ENCODE peak calls at places on chromosomes 7 and 10, in five cellular contexts. Y is tibial artery, Z is IMR-90, O is astrocyte, X is lung. B is an unnamed sample. For H3K27me3, the result is how much of the 10 kb centered on the place peaks cover.

GRCh38 chr10:19347592-19347991 is 299.0 kb downstream of the MALRD1 start:
- DNase-seq in Y (no peak), Z (no peak), O (no peak), X (no peak), B (no peak)

GRCh38 chr10:29081971-29082699 is 206.7 kb upstream of the LYZL1 start:
- DNase-seq in Y (no peak), Z (no peak), O (no peak), X (no peak), B (no peak)

GRCh38 chr10:24341897-24342296 is 133.0 kb downstream of the KIAA1217 start:
- DNase-seq in Y (no peak), Z (no peak), O (no peak), X (no peak), B (no peak)

GRCh38 chr10:16953270-16953669 is 136.0 kb upstream of the RSU1 start:
- DNase-seq in Y (no peak), Z (no peak), O (no peak), X (no peak), B (no peak)

GRCh38 chr7:158508802-158509385 is 78.7 kb downstream of the PTPRN2 start:
- DNase-seq in Y (no peak), Z (no peak), O (no peak), X (no peak), B (no peak)

GRCh38 chr7:151410405-151411390 is 860 bp upstream of the WDR86 start:
- DNase-seq in Y (no peak), Z (no peak), O (no peak), X (no peak), B (peak)

GRCh38 chr10:5611899-5612680 is 54.3 kb downstream of the ASB13 start:
- DNase-seq in Y (no peak), Z (no peak), O (no peak), X (no peak), B (no peak)

GRCh38 chr7:134324107-134324506 is 7.4 kb upstream of the SLC35B4 start:
- DNase-seq in Y (no peak), Z (no peak), O (no peak), X (no peak), B (no peak)

GRCh38 chr10:89079991-89080390 is 89.4 kb downstream of the FAS start:
- DNase-seq in Y (no peak), Z (no peak), O (no peak), X (no peak), B (no peak)

GRCh38 chr7:103962070-103962469 is 27.4 kb downstream of the RELN start:
- DNase-seq in Y (no peak), Z (no peak), O (no peak), X (no peak), B (no peak)

GRCh38 chr10:10755490-10755889 is 262.2 kb upstream of the CELF2 start:
- DNase-seq in Y (no peak), Z (no peak), O (no peak), X (no peak), B (no peak)

DNA sequence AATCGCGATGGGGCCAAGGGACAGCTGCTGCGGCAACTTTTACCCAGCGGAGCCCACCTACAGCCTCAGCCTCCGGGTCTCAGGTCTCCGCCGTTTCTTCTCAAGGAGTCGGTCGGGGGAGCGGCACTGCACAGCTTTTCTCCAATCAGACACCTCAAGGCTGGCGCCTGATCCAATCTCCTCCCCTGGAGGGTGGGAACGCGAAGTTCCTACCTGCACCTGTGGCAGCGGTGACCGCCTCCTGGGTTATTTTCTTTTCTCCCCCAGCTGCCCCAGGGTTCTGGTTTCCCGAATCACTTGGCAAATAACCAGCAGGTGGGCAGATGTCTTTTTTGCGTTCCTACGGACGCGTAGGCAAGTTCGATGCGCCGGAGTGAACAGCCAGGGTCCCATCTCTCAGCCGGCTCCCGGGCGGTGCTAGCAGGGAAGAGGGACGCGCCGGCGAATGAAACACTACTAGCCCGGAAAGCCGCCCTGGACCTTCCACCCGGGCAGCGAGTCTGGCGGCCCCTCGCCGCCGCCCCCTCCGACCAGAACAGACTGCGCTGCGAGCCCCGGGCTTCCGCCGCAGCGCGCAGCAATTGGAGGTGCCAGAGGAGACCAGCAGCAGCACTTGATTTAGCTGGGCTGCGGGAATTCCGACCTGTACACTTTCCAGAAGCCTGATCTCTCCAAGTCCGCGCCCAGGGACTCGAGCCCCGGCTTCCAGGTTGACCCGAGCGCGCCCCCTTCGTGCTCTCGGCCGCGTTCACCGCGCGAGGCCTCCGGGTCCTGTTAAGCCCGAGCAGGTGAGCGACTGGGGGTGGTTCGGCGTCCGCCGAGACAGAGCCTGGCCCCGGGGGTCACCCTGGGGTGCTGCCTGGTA is at the start of gene PRR15:
- DNase-seq in Y (peak), Z (no peak), O (peak), X (peak), B (peak)
- H3K27me3 ChIP-seq in Y (under half), Z (under half), O (under half), X (under half), B (under half)

GRCh38 chr7:20136647-20137046 is 80.5 kb downstream of the MACC1 start:
- DNase-seq in Y (no peak), Z (no peak), O (no peak), X (no peak), B (no peak)

GRCh38 chr7:20140278-20141058 is 76.7 kb downstream of the MACC1 start:
- DNase-seq in Y (no peak), Z (no peak), O (peak), X (no peak), B (no peak)

GRCh38 chr7:20144801-20145200 is 72.4 kb downstream of the MACC1 start:
- DNase-seq in Y (no peak), Z (no peak), O (no peak), X (no peak), B (no peak)

GRCh38 chr7:20146461-20146860 is 70.7 kb downstream of the MACC1 start:
- DNase-seq in Y (no peak), Z (peak), O (no peak), X (no peak), B (no peak)

DNA sequence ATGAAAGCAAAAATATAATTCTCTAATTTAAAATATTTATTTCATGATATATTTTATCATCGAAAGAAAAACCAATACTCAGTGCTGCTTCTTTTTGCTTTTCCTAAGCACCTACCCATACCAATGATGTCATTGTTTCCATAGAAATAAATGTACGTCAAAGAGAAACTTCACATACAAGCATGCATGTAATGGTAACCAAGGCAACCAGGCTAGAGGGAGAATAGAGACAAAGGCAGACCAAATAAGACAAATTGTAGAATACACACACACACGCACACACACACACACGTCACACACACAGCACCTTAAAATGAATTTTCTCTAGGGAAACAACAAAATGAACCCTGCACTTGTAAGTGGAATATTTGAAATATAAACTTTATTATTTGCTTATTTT is 75.5 kb downstream of the MACC1 start:
- DNase-seq in Y (no peak), Z (peak), O (peak), X (no peak), B (no peak)
- H3K4me3 ChIP-seq in Y (no peak), Z (no peak), O (no peak), X (no peak), B (no peak)

GRCh38 chr7:80661729-80662128 is 23.3 kb downstream of the CD36 start:
- DNase-seq in Y (no peak), Z (no peak), O (no peak), X (no peak), B (no peak)
- TF ChIP-seq CTCF in Y (no peak), Z (no peak), O (no peak), X (no peak), B (no peak)

DNA sequence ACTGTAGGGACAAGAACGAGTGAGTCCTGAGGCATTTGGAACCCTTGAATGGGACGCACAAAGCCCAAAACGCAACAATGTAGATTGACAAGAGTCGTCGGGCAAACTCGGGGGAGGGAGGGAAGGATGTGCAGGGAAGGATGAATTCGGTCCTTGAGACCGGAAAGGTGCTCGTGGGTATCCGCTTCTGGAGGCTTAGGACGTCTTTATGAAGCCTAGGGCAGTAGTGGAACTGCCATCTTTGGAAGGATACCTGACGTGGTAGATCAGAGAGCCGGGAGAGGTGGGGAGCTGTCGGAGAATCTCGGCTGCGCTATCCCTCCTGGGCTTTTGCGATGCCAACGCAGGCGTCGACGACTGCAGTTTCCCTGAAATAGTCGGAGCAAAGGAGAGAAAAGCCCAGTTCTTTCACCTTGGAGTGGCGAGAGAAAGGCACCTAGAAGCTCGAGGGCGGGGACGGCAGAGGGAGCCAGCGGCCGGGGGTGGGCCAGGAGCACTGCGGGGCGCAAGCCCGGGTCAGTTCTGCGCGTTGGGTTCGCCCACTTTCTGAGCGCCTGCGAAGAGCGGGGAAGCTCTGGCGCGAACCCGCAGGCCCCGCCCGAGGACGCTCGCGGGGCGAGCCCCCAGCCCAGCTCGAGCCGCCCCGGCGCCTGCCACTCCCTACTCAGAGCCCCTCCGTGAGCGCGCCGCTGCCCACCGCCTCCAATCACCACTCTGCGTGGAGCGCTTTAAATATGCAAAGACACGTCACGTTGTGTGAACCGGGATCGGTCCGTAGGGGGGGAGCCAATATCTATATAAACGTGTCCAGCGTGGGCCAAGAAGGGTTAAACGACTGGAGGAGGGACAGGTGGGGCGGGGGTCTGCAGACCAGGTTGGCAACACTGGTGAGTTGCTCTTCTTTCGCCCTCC is at the start of gene CYP26C1:
- DNase-seq in Y (no peak), Z (no peak), O (no peak), X (no peak), B (no peak)
- H3K27me3 ChIP-seq in Y (under half), Z (half or more), O (half or more), X (under half), B (under half)

GRCh38 chr7:27640914-27641570 is 21.6 kb downstream of the HIBADH start:
- DNase-seq in Y (no peak), Z (peak), O (peak), X (no peak), B (peak)

GRCh38 chr7:27647052-27647451 is 15.6 kb downstream of the HIBADH start:
- DNase-seq in Y (no peak), Z (peak), O (peak), X (no peak), B (no peak)

GRCh38 chr7:27636326-27637006 is 26.2 kb downstream of the HIBADH start:
- DNase-seq in Y (no peak), Z (no peak), O (no peak), X (no peak), B (no peak)

GRCh38 chr7:27642271-27642670 is 20.4 kb downstream of the HIBADH start:
- DNase-seq in Y (no peak), Z (no peak), O (no peak), X (no peak), B (no peak)

DNA sequence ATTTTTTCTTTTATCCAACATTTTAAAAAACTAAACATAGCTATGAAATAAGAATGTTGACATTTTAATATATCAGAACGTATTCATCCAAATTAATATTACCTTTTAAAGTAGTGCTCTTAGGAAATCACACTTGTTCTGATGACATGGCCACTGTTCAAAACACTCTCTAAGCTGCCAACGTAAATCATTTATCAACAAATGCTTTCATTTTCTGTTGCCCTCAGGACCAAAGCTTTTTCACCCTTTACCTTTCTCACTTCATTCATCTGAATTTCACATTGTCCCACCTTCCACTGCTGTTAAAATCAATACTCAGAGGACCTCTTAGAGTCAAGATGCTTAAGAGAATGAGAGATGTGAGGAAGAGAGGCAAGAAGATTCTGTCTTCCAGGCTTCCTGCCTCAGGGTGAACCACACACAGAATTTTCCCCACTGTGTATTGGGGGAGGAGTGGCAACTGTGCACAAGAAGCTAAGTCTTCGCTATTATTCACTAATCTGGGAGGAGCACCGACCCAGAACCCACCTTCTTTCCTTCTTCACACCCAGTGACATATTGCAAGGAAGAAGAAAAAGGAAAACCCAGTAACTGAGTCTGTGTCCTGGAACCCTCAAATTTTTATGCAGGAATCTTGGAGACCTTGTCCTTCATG is 21.0 kb downstream of the HIBADH start:
- DNase-seq in Y (no peak), Z (no peak), O (no peak), X (no peak), B (no peak)
- H3K4me3 ChIP-seq in Y (no peak), Z (peak), O (peak), X (no peak), B (no peak)

GRCh38 chr10:43204394-43204942 is 62.4 kb downstream of the RASGEF1A start:
- DNase-seq in Y (peak), Z (no peak), O (no peak), X (no peak), B (no peak)

GRCh38 chr10:43206391-43207235 is 60.3 kb downstream of the RASGEF1A start:
- DNase-seq in Y (peak), Z (no peak), O (no peak), X (no peak), B (peak)

GRCh38 chr10:43203491-43204393 is 63.1 kb downstream of the RASGEF1A start:
- DNase-seq in Y (peak), Z (no peak), O (no peak), X (no peak), B (peak)

GRCh38 chr10:43205681-43206390 is 61.0 kb downstream of the RASGEF1A start:
- DNase-seq in Y (peak), Z (no peak), O (no peak), X (no peak), B (peak)

GRCh38 chr10:43204943-43205671 is 61.8 kb downstream of the RASGEF1A start:
- DNase-seq in Y (peak), Z (peak), O (peak), X (no peak), B (peak)
- TF ChIP-seq CTCF in Y (no peak), Z (peak), O (peak), X (peak), B (peak)

DNA sequence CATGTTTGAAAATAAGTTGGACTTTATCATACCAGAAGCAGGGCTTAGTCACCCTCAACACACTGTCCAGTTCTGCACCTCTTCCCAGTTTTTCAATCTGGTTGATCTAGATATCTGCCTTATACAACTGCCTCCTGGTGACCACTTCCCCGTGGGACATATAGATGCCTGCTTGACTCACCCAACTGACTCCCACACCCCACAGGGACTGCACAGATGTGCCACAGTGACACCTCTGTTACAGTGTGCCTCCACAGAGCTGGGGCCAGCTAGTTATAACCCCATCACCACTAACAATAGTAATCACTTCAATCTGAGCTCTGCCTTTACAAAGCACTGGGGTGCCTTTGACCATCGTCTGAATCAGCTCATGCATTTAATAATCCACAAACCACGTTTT is 82.6 kb upstream of the AOAH start:
- DNase-seq in Y (no peak), Z (no peak), O (no peak), X (no peak), B (no peak)
- H3K27me3 ChIP-seq in Y (under half), Z (under half), O (under half), X (under half), B (under half)

GRCh38 chr7:16419859-16420258 is 1.5 kb downstream of the CRPPA start:
- DNase-seq in Y (no peak), Z (no peak), O (no peak), X (no peak), B (no peak)
- H3K4me3 ChIP-seq in Y (peak), Z (no peak), O (no peak), X (no peak), B (no peak)

GRCh38 chr10:126137557-126138221 is 241.3 kb downstream of the FANK1 start:
- DNase-seq in Y (no peak), Z (peak), O (peak), X (no peak), B (no peak)

GRCh38 chr10:126135939-126136595 is 239.7 kb downstream of the FANK1 start:
- DNase-seq in Y (no peak), Z (no peak), O (no peak), X (no peak), B (no peak)

GRCh38 chr10:126133082-126133620 is 236.8 kb downstream of the FANK1 start:
- DNase-seq in Y (no peak), Z (no peak), O (no peak), X (no peak), B (no peak)

GRCh38 chr10:126133906-126134703 is 237.7 kb downstream of the FANK1 start:
- DNase-seq in Y (no peak), Z (peak), O (peak), X (no peak), B (no peak)

GRCh38 chr10:126135177-126135576 is 238.8 kb downstream of the FANK1 start:
- DNase-seq in Y (no peak), Z (peak), O (no peak), X (no peak), B (no peak)
- TF ChIP-seq CTCF in Y (no peak), Z (peak), O (no peak), X (no peak), B (no peak)

B was measured in pancreas.